ENCODE peak calls at places on chromosomes 11 and 22, in five cellular contexts. I is omental fat pad, G is nephron progenitor cell, D is endodermal cell, H is A549. K is an unnamed sample.

GRCh38 chr11:67387074-67387473 is 4.7 kb upstream of the RAD9A start:
- DNase-seq in I (no peak), D (peak; percentile 58), G (no peak), H (no peak), K (no peak)

GRCh38 chr11:70109006-70109405 is 30.9 kb downstream of the ANO1 start:
- DNase-seq in D (peak; percentile 63), G (peak; percentile 57), H (no peak), I (no peak), K (no peak)

GRCh38 chr22:17706451-17706900 is 67.8 kb downstream of the BID start:
- DNase-seq in D (peak; percentile 61), H (peak; percentile 75), G (no peak), I (no peak), K (no peak)

GRCh38 chr11:64834723-64835615 is 9.5 kb downstream of the CDC42BPG start:
- DNase-seq in D (no peak), H (peak; percentile 58), G (no peak), I (no peak), K (no peak)

GRCh38 chr11:132312616-132313210 is 942.3 kb downstream of the NTM start:
- DNase-seq in I (no peak), D (peak; percentile 79), H (no peak), G (peak; percentile 22), K (no peak)

GRCh38 chr22:40588726-40589125 is 47.8 kb downstream of the MRTFA start:
- DNase-seq in H (no peak), G (no peak), I (no peak), D (no peak), K (no peak)

GRCh38 chr11:120091121-120091520 is 46.8 kb downstream of the TRIM29 start:
- DNase-seq in H (no peak), G (no peak), I (no peak), D (no peak), K (no peak)

GRCh38 chr22:20267441-20268288 is 453 bp downstream of the RTN4R start:
- DNase-seq in I (no peak), G (peak; percentile 46), H (peak; percentile 6), D (peak; percentile 71), K (no peak)

GRCh38 chr11:130162733-130163132 is 3.2 kb downstream of the ST14 start:
- DNase-seq in I (no peak), G (no peak), D (no peak), H (no peak), K (no peak)

GRCh38 chr22:17106785-17107546 is 14.2 kb downstream of the TMEM121B start:
- DNase-seq in D (no peak), H (no peak), G (no peak), I (no peak), K (no peak)

GRCh38 chr11:121715395-121715794 is 262.6 kb upstream of the SORL1-AS1 start:
- DNase-seq in H (no peak), G (no peak), D (no peak), I (no peak), K (no peak)

GRCh38 chr11:121717296-121717695 is 264.5 kb upstream of the SORL1-AS1 start:
- DNase-seq in D (no peak), I (no peak), G (no peak), H (no peak), K (no peak)

GRCh38 chr11:121711900-121712424 is 259.2 kb upstream of the SORL1-AS1 start:
- DNase-seq in D (no peak), H (no peak), G (no peak), I (no peak), K (no peak)

GRCh38 chr11:121716060-121716459 is 263.3 kb upstream of the SORL1-AS1 start:
- DNase-seq in I (no peak), H (no peak), D (no peak), G (no peak), K (no peak)

GRCh38 chr11:121714356-121714755 is 261.6 kb upstream of the SORL1-AS1 start:
- DNase-seq in D (no peak), H (no peak), G (no peak), I (no peak), K (no peak)
- TF ChIP-seq CTCF in D (no peak), H (no peak), G (no peak), I (no peak), K (no peak)

DNA sequence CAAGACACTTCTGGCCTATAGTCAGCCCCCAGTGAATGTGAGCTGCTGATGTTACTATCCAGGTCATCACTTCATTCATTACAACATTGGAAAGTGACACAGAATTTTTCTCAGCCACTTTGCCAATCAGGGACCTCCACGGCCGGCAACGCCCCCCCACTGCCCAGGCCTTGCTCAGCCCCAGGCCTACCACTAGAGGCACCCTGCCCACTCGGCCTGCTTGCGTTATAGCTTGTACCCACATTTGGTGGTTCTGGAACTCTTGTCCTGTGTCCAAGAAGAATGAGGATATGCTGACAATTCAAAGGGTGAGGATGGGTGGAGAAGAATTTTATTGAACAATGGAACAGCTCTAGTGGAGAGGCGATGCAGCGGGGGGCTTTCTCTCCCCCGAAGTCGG is 96.2 kb downstream of the TSPAN18 start:
- DNase-seq in H (no peak), D (peak; percentile 90), G (peak; percentile 20), I (no peak), K (no peak)
- TF ChIP-seq CTCF in H (no peak), D (peak; percentile 76), G (no peak), I (no peak), K (peak; percentile 59)

DNA sequence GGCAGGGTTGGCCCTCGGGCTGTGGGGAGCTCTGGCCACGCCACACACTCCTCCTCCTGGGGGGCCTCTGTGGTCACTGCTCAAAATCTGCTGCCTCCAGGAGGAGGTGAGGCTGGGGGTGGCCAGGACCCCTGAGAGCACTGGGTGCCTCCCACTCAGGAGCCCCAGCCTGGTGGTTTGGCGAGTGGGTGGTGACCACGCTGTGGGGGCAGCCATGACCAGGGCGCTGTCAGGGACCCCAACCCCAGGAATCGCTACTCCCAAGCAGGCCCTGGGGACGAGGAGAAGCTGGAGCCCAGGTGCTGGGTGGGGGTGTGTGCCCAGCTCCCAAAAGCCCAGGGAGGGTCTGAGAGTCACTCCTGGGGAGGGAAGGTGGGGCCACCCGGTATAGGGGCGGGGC is 30.1 kb downstream of the TSPAN4 start:
- DNase-seq in G (no peak), D (no peak), H (no peak), I (no peak), K (no peak)
- TF ChIP-seq CTCF in G (no peak), D (no peak), H (no peak), I (no peak), K (no peak)

GRCh38 chr22:47247609-47248240 is 485.3 kb downstream of the TBC1D22A start:
- DNase-seq in I (no peak), G (no peak), D (no peak), H (no peak), K (peak; percentile 60)
- TF ChIP-seq CTCF in I (no peak), G (no peak), D (no peak), H (no peak), K (no peak)

GRCh38 chr11:74611369-74611861 is 19.0 kb downstream of the POLD3 start:
- DNase-seq in G (no peak), H (peak; percentile 18), I (no peak), D (no peak), K (no peak)
- TF ChIP-seq CTCF in G (peak; percentile 34), H (peak; percentile 65), I (no peak), D (peak; percentile 71), K (peak; percentile 70)

GRCh38 chr22:50694099-50694498 is 21.5 kb downstream of the SHANK3 start:
- DNase-seq in I (no peak), D (no peak), H (no peak), G (no peak), K (no peak)
- TF ChIP-seq CTCF in I (no peak), D (peak; percentile 44), H (no peak), G (no peak), K (peak; percentile 40)